ENCODE peak calls at places on chromosomes 4 and X, in ten cellular contexts. I is hepatic stellate cell; T is activated T-cell treated with anti-CD3 and anti-CD28 coated beads, Interleukin-2, amount 50 U/mL, for 72 hours; P is upper lobe of right lung; O is NCI-H1092 treated with DMSO at 0.1 percent for 48 hours; Z is iris pigment epithelial cell; W is psoas muscle; E is foreskin fibroblast; M is astrocyte of the cerebellum; R is DMS53. C is an unnamed sample.

GRCh38 chr4:88226143-88226542 is 58.2 kb downstream of the PPM1K start:
- DNase-seq in O (no peak), W (no peak), Z (no peak), E (no peak), P (no peak), R (no peak), T (no peak), M (no peak), I (no peak), C (no peak)

GRCh38 chr4:124705393-124705792 is 7.1 kb downstream of the ANKRD50 start:
- DNase-seq in W (no peak), R (no peak), Z (no peak), E (no peak), T (no peak), I (no peak), O (no peak), P (no peak), M (no peak), C (no peak)

GRCh38 chrX:136725446-136726104 is 55.2 kb downstream of the ARHGEF6 start:
- DNase-seq in P (no peak), T (no peak), W (peak), I (peak), E (peak), O (no peak), M (peak), Z (peak), R (no peak), C (no peak)

GRCh38 chr4:187739771-187740170 is 255.8 kb upstream of the ZFP42 start:
- DNase-seq in Z (no peak), R (no peak), I (no peak), T (no peak), M (no peak), W (no peak), O (no peak), E (no peak), P (no peak), C (no peak)

GRCh38 chr4:123613586-123614344 is 217.2 kb downstream of the SPRY1 start:
- DNase-seq in O (no peak), I (no peak), R (peak), E (peak), T (no peak), Z (no peak), W (no peak), M (no peak), P (no peak), C (no peak)

GRCh38 chr4:56892686-56893085 is 15.0 kb upstream of the REST start:
- DNase-seq in R (no peak), O (no peak), Z (no peak), I (no peak), E (no peak), P (no peak), T (no peak), M (no peak), W (no peak), C (no peak)

GRCh38 chr4:56976283-56976877 is 1.0 kb downstream of the NOA1 start:
- DNase-seq in W (peak), E (peak), T (peak), R (peak), P (peak), O (no peak), Z (peak), I (peak), M (no peak), C (no peak)

GRCh38 chrX:141468940-141469339 is 115.6 kb downstream of the SPANXA1 start:
- DNase-seq in I (peak), W (no peak), P (no peak), M (peak), O (no peak), Z (peak), T (no peak), R (no peak), E (peak), C (no peak)

GRCh38 chrX:118346258-118347094 is 570 bp downstream of the WDR44 start:
- DNase-seq in M (no peak), I (peak), O (peak), Z (no peak), R (peak), T (peak), E (peak), P (peak), W (peak), C (no peak)

GRCh38 chr4:147683172-147683571 is 791 bp downstream of the PRMT9 start:
- DNase-seq in M (no peak), E (peak), W (no peak), I (peak), P (no peak), Z (peak), O (peak), T (peak), R (peak), C (no peak)

GRCh38 chr4:90000995-90001394 is 106.3 kb downstream of the MMRN1 start:
- DNase-seq in O (peak), R (no peak), E (no peak), M (no peak), I (no peak), Z (no peak), T (no peak), P (no peak), W (no peak), C (no peak)

GRCh38 chr4:168528131-168528949 is 31.5 kb downstream of the PALLD start:
- DNase-seq in T (no peak), R (peak), W (no peak), M (no peak), Z (peak), I (no peak), O (peak), E (peak), P (no peak), C (no peak)

GRCh38 chrX:42531431-42531830 is 246.5 kb downstream of the PPP1R2C start:
- DNase-seq in R (peak), W (no peak), I (no peak), T (no peak), M (no peak), E (no peak), P (no peak), O (no peak), Z (no peak), C (no peak)

GRCh38 chr4:139229534-139230039 is 50.4 kb downstream of the MGARP start:
- DNase-seq in Z (peak), I (peak), M (peak), P (no peak), W (no peak), T (peak), O (peak), E (peak), R (peak), C (peak)

GRCh38 chr4:85486425-85487101 is 11.6 kb downstream of the ARHGAP24 start:
- DNase-seq in E (peak), R (peak), O (no peak), P (no peak), I (no peak), Z (peak), M (no peak), W (no peak), T (no peak), C (peak)

GRCh38 chr4:156476359-156476758 is 495.2 kb downstream of the PDGFC start:
- DNase-seq in P (no peak), Z (peak), M (peak), O (no peak), E (peak), T (no peak), W (no peak), I (peak), R (no peak), C (no peak)

GRCh38 chr4:14566518-14566917 is 435.8 kb upstream of the CPEB2 start:
- DNase-seq in I (no peak), T (no peak), M (peak), W (no peak), E (peak), P (no peak), Z (peak), O (no peak), R (no peak), C (no peak)

GRCh38 chrX:119990409-119990994 is 47.0 kb upstream of the NKAP start:
- DNase-seq in E (no peak), T (no peak), I (no peak), O (peak), W (no peak), P (no peak), M (no peak), R (peak), Z (no peak), C (no peak)

GRCh38 chr4:576991-577498 is 950 bp upstream of the TMEM271 start:
- DNase-seq in Z (no peak), T (no peak), I (no peak), W (no peak), E (peak), P (no peak), O (no peak), R (peak), M (no peak), C (no peak)

GRCh38 chr4:3296651-3297050 is 3.8 kb downstream of the RGS12 start:
- DNase-seq in P (no peak), R (no peak), M (no peak), O (no peak), T (no peak), I (no peak), W (no peak), Z (no peak), E (no peak), C (no peak)

GRCh38 chrX:866441-866990 is 235.9 kb downstream of the SHOX start:
- DNase-seq in I (no peak), R (no peak), M (no peak), P (no peak), O (no peak), W (no peak), Z (no peak), E (no peak), T (no peak), C (no peak)

GRCh38 chrX:69036674-69037573 is 128.3 kb downstream of the PJA1 start:
- DNase-seq in P (no peak), R (no peak), E (no peak), Z (no peak), M (no peak), I (no peak), O (no peak), T (no peak), W (no peak), C (no peak)

GRCh38 chr4:139300431-139301142 is 718 bp upstream of the NAA15 start:
- DNase-seq in I (no peak), P (no peak), O (peak), T (peak), R (peak), M (no peak), W (no peak), Z (peak), E (peak), C (no peak)

GRCh38 chrX:63581390-63581789 is 203.6 kb downstream of the ARHGEF9 start:
- DNase-seq in R (peak), E (no peak), O (no peak), M (no peak), W (no peak), P (no peak), Z (no peak), I (no peak), T (no peak), C (no peak)

GRCh38 chr4:51855270-51855669 is 12.3 kb downstream of the DCUN1D4 start:
- DNase-seq in Z (no peak), O (no peak), R (no peak), I (no peak), P (no peak), E (no peak), M (no peak), W (no peak), T (no peak), C (no peak)

GRCh38 chrX:24306430-24306829 is 7.4 kb downstream of the SUPT20HL2 start:
- DNase-seq in P (no peak), W (no peak), R (no peak), Z (no peak), E (no peak), I (no peak), M (no peak), O (no peak), T (no peak), C (no peak)

GRCh38 chr4:101954975-101955678 is 164.6 kb downstream of the BANK1 start:
- DNase-seq in T (no peak), Z (no peak), P (no peak), W (no peak), M (no peak), R (no peak), O (peak), I (no peak), E (no peak), C (peak)

GRCh38 chr4:121041307-121042090 is 30.8 kb downstream of the NDNF start:
- DNase-seq in R (peak), I (no peak), W (no peak), O (no peak), T (peak), M (no peak), E (no peak), P (no peak), Z (no peak), C (no peak)

GRCh38 chr4:159177265-159178146 is 74.6 kb downstream of the RAPGEF2 start:
- DNase-seq in I (no peak), T (no peak), Z (no peak), E (no peak), W (no peak), P (no peak), M (no peak), O (no peak), R (no peak), C (no peak)

GRCh38 chr4:44961001-44961755 is 234.8 kb upstream of the GNPDA2 start:
- DNase-seq in W (no peak), M (no peak), E (no peak), P (no peak), T (no peak), Z (no peak), I (no peak), O (no peak), R (no peak), C (no peak)

GRCh38 chr4:85499573-85499972 is 24.6 kb downstream of the ARHGAP24 start:
- DNase-seq in P (no peak), I (no peak), E (no peak), W (no peak), M (no peak), O (no peak), Z (no peak), T (no peak), R (no peak), C (no peak)

GRCh38 chrX:3522016-3522690 is 175.7 kb upstream of the MXRA5 start:
- DNase-seq in O (no peak), E (peak), M (no peak), T (no peak), Z (peak), W (no peak), I (no peak), R (no peak), P (no peak), C (no peak)

GRCh38 chr4:72351521-72351920 is 217.5 kb downstream of the ADAMTS3 start:
- DNase-seq in W (no peak), O (no peak), P (no peak), E (no peak), R (no peak), M (no peak), Z (no peak), T (no peak), I (no peak), C (no peak)

GRCh38 chr4:5511791-5512190 is 196.6 kb downstream of the EVC2 start:
- DNase-seq in Z (peak), T (no peak), E (peak), M (no peak), O (no peak), R (no peak), I (peak), W (no peak), P (no peak), C (no peak)

GRCh38 chr4:152352645-152353116 is 183.2 kb downstream of the FBXW7 start:
- DNase-seq in M (peak), R (peak), Z (peak), I (peak), O (peak), T (no peak), E (peak), W (peak), P (no peak), C (peak)

GRCh38 chr4:84870398-84871163 is 95.9 kb downstream of the WDFY3 start:
- DNase-seq in I (peak), T (no peak), E (peak), P (no peak), R (no peak), Z (peak), O (no peak), W (no peak), M (peak), C (no peak)

GRCh38 chr4:89324671-89325070 is 17.1 kb upstream of the GPRIN3 start:
- DNase-seq in M (no peak), E (peak), Z (peak), W (no peak), R (no peak), T (no peak), O (no peak), I (peak), P (no peak), C (no peak)